ENCODE peak calls at places on chromosomes 5 and 9, in eight cellular contexts. C, G, I, W, Y, V, U and R are unnamed samples.

GRCh38 chr5:74977475-74977874 is 74.9 kb downstream of the GCNT4 start:
- DNase-seq in C (no peak), G (no peak), I (no peak), W (no peak), Y (no peak), V (no peak), U (no peak), R (no peak)

GRCh38 chr5:154868702-154869101 is 10.3 kb downstream of the CNOT8 start:
- DNase-seq in C (no peak), G (no peak), I (no peak), W (peak; percentile 9), Y (no peak), V (no peak), U (no peak), R (no peak)

GRCh38 chr5:33641722-33642505 is 201.1 kb downstream of the TARS1 start:
- DNase-seq in C (no peak), G (no peak), I (no peak), W (peak; percentile 97), Y (no peak), V (no peak), U (no peak), R (no peak)

GRCh38 chr5:78361226-78361993 is 993 bp downstream of the SCAMP1 start:
- DNase-seq in C (peak; percentile 70), G (no peak), I (no peak), W (peak; percentile 87), Y (peak; percentile 24), V (no peak), U (no peak), R (no peak)

GRCh38 chr9:34546834-34547827 is 24.3 kb upstream of the ENHO start:
- DNase-seq in C (peak; percentile 32), G (peak; percentile 10), I (peak; percentile 69), W (peak; percentile 73), Y (peak; percentile 60), V (no peak), U (peak; percentile 38), R (no peak)

GRCh38 chr9:18970393-18970792 is 62.6 kb downstream of the SAXO1 start:
- DNase-seq in C (no peak), G (no peak), I (no peak), W (no peak), Y (no peak), V (no peak), U (no peak), R (no peak)

GRCh38 chr5:40557486-40557885 is 122.2 kb upstream of the PTGER4 start:
- DNase-seq in C (no peak), G (no peak), I (no peak), W (peak; percentile 23), Y (no peak), V (no peak), U (no peak), R (no peak)

GRCh38 chr9:5269249-5269715 is 35.2 kb downstream of the RLN2 start:
- DNase-seq in C (no peak), G (peak; percentile 3), I (no peak), W (peak; percentile 93), Y (no peak), V (no peak), U (no peak), R (no peak)

GRCh38 chr5:68759593-68759992 is 334.2 kb upstream of the SLC30A5 start:
- DNase-seq in C (no peak), G (no peak), I (no peak), W (no peak), Y (no peak), V (no peak), U (no peak), R (no peak)

GRCh38 chr9:136625101-136626065 is 37.3 kb upstream of the EGFL7 start:
- DNase-seq in C (peak; percentile 87), G (no peak), I (no peak), W (peak; percentile 54), Y (no peak), V (no peak), U (no peak), R (no peak)

GRCh38 chr5:103938151-103938671 is 375.6 kb upstream of the NUDT12 start:
- DNase-seq in C (no peak), G (no peak), I (no peak), W (no peak), Y (no peak), V (no peak), U (no peak), R (no peak)

GRCh38 chr5:125199968-125200841 is 453.8 kb upstream of the ZNF608 start:
- DNase-seq in C (no peak), G (no peak), I (no peak), W (peak; percentile 28), Y (peak; percentile 59), V (no peak), U (no peak), R (no peak)

GRCh38 chr5:169527863-169528262 is 55.7 kb upstream of the SPDL1 start:
- DNase-seq in C (no peak), G (no peak), I (no peak), W (no peak), Y (no peak), V (no peak), U (peak; percentile 21), R (no peak)

GRCh38 chr9:28073278-28073677 is 500.0 kb upstream of the C9orf72 start:
- DNase-seq in C (peak; percentile 15), G (no peak), I (no peak), W (peak; percentile 46), Y (peak; percentile 28), V (no peak), U (peak; percentile 34), R (no peak)

GRCh38 chr5:38780950-38781349 is 64.9 kb upstream of the OSMR start:
- DNase-seq in C (peak; percentile 26), G (peak; percentile 48), I (no peak), W (peak; percentile 81), Y (no peak), V (no peak), U (peak; percentile 91), R (no peak)

GRCh38 chr5:10481241-10481932 is 39.7 kb downstream of the ROPN1L start:
- DNase-seq in C (no peak), G (no peak), I (no peak), W (no peak), Y (no peak), V (no peak), U (no peak), R (no peak)

GRCh38 chr5:53302524-53302923 is 177.9 kb upstream of the FST start:
- DNase-seq in C (no peak), G (no peak), I (no peak), W (peak; percentile 77), Y (no peak), V (no peak), U (peak; percentile 31), R (no peak)

GRCh38 chr5:168532471-168532870 is 3.4 kb downstream of the FBLL1 start:
- DNase-seq in C (no peak), G (no peak), I (no peak), W (no peak), Y (no peak), V (no peak), U (no peak), R (no peak)

GRCh38 chr5:130289132-130290088 is 385.1 kb downstream of the CHSY3 start:
- DNase-seq in C (no peak), G (no peak), I (no peak), W (peak; percentile 10), Y (no peak), V (no peak), U (no peak), R (no peak)

GRCh38 chr5:9775339-9775738 is 145.2 kb upstream of the TAS2R1 start:
- DNase-seq in C (no peak), G (no peak), I (no peak), W (peak; percentile 55), Y (no peak), V (no peak), U (no peak), R (no peak)

GRCh38 chr5:143147918-143148317 is 255.6 kb downstream of the NR3C1 start:
- DNase-seq in C (no peak), G (no peak), I (no peak), W (no peak), Y (no peak), V (no peak), U (no peak), R (no peak)

GRCh38 chr9:132214027-132214622 is 52.3 kb downstream of the NTNG2 start:
- DNase-seq in C (peak; percentile 91), G (peak; percentile 75), I (no peak), W (peak; percentile 93), Y (peak; percentile 73), V (no peak), U (peak; percentile 4), R (no peak)

GRCh38 chr9:94928696-94929372 is 202.3 kb downstream of the AOPEP start:
- DNase-seq in C (no peak), G (no peak), I (no peak), W (peak; percentile 91), Y (no peak), V (no peak), U (no peak), R (no peak)

GRCh38 chr9:113737414-113738271 is 138.5 kb upstream of the ZNF618 start:
- DNase-seq in C (peak; percentile 70), G (peak; percentile 1), I (peak; percentile 22), W (peak; percentile 75), Y (peak; percentile 65), V (peak; percentile 85), U (peak; percentile 43), R (peak; percentile 12)

GRCh38 chr9:72294952-72295351 is 70.1 kb downstream of the ZFAND5 start:
- DNase-seq in C (peak; percentile 28), G (no peak), I (no peak), W (no peak), Y (no peak), V (no peak), U (no peak), R (no peak)

GRCh38 chr9:113919825-113920224 is 43.7 kb downstream of the ZNF618 start:
- DNase-seq in C (no peak), G (no peak), I (no peak), W (no peak), Y (no peak), V (peak; percentile 78), U (no peak), R (no peak)

GRCh38 chr5:149578896-149579295 is 2.4 kb upstream of the ARHGEF37 start:
- DNase-seq in C (no peak), G (no peak), I (no peak), W (no peak), Y (no peak), V (no peak), U (no peak), R (no peak)

GRCh38 chr5:133245191-133246052 is 193.6 kb downstream of the HSPA4 start:
- DNase-seq in C (no peak), G (peak; percentile 85), I (peak; percentile 18), W (peak; percentile 96), Y (no peak), V (no peak), U (peak; percentile 46), R (no peak)

GRCh38 chr5:111742595-111742994 is 14.4 kb downstream of the NREP start:
- DNase-seq in C (peak; percentile 11), G (peak; percentile 88), I (no peak), W (peak; percentile 77), Y (no peak), V (no peak), U (peak; percentile 78), R (no peak)

GRCh38 chr9:97307500-97308163 is at the start of gene CCDC180:
- DNase-seq in C (peak; percentile 27), G (no peak), I (no peak), W (peak; percentile 57), Y (no peak), V (no peak), U (no peak), R (peak; percentile 85)

GRCh38 chr9:16450578-16450977 is 419.9 kb downstream of the BNC2 start:
- DNase-seq in C (no peak), G (no peak), I (no peak), W (no peak), Y (no peak), V (no peak), U (no peak), R (no peak)

GRCh38 chr5:169344629-169345028 is 43.7 kb upstream of the SLIT3 start:
- DNase-seq in C (peak; percentile 10), G (no peak), I (no peak), W (no peak), Y (no peak), V (no peak), U (no peak), R (no peak)

GRCh38 chr5:15977851-15978250 is 201.7 kb downstream of the MARCHF11 start:
- DNase-seq in C (no peak), G (no peak), I (no peak), W (no peak), Y (no peak), V (no peak), U (no peak), R (no peak)

GRCh38 chr5:93658044-93658443 is 75.0 kb downstream of the NR2F1 start:
- DNase-seq in C (no peak), G (no peak), I (no peak), W (peak; percentile 5), Y (no peak), V (no peak), U (no peak), R (no peak)